ENCODE peak calls at places on chromosome 7, in seven cellular contexts. O is HFFc6; V is activated naive CD4-positive, alpha-beta T cell; D is amniotic epithelial cell; G is GM10248; X is NCI-H1105; T is germinal center. W is an unnamed sample.
A peak's percentile ranks its signal among the peaks of the same experiment; 100 is the strongest.

GRCh38 chr7:99919814-99920618 is 686 bp upstream of the TRIM4 start:
- DNase-seq in T (no peak), X (no peak), O (no peak), V (no peak), G (no peak), D (peak; percentile 22), W (no peak)

GRCh38 chr7:25619963-25620799 is 391.9 kb upstream of the NPVF start:
- DNase-seq in G (no peak), X (no peak), O (no peak), T (peak; percentile 36), V (no peak), D (peak; percentile 65), W (no peak)

GRCh38 chr7:153537271-153537670 is 514.9 kb upstream of the DPP6 start:
- DNase-seq in X (no peak), G (no peak), D (no peak), O (no peak), T (no peak), V (no peak), W (no peak)

GRCh38 chr7:27501001-27501400 is 161.7 kb downstream of the HIBADH start:
- DNase-seq in V (no peak), O (no peak), D (no peak), T (no peak), X (no peak), G (no peak), W (no peak)

GRCh38 chr7:935321-936130 is 19.0 kb downstream of the ADAP1 start:
- DNase-seq in X (no peak), V (no peak), G (no peak), T (no peak), D (no peak), O (no peak), W (no peak)

GRCh38 chr7:7426686-7427085 is 109.0 kb downstream of the COL28A1 start:
- DNase-seq in G (no peak), X (no peak), D (no peak), V (no peak), T (no peak), O (no peak), W (no peak)

GRCh38 chr7:36045830-36046341 is 107.2 kb upstream of the EEPD1 start:
- DNase-seq in V (no peak), D (no peak), T (no peak), O (no peak), X (no peak), G (no peak), W (no peak)

GRCh38 chr7:116075351-116076145 is 45.0 kb upstream of the TFEC start:
- DNase-seq in X (no peak), V (no peak), O (no peak), G (no peak), T (no peak), D (peak; percentile 6), W (peak; percentile 75)

GRCh38 chr7:11625669-11626068 is 206.3 kb downstream of the THSD7A start:
- DNase-seq in D (no peak), V (no peak), T (no peak), X (no peak), G (no peak), O (no peak), W (peak; percentile 59)

GRCh38 chr7:71835056-71835455 is 577.1 kb downstream of the CALN1 start:
- DNase-seq in T (no peak), D (no peak), V (no peak), G (no peak), O (no peak), X (no peak), W (no peak)

GRCh38 chr7:51376420-51377092 is 59.9 kb upstream of the COBL start:
- DNase-seq in D (peak; percentile 11), O (peak; percentile 48), G (no peak), V (no peak), T (no peak), X (no peak), W (peak; percentile 96)

GRCh38 chr7:129438839-129439640 is 4.8 kb downstream of the STRIP2 start:
- DNase-seq in X (no peak), V (no peak), D (peak; percentile 86), T (no peak), O (peak; percentile 34), G (no peak), W (peak; percentile 87)

GRCh38 chr7:94296886-94297285 is 97.8 kb upstream of the COL1A2 start:
- DNase-seq in X (no peak), T (no peak), V (no peak), D (no peak), G (no peak), O (no peak), W (no peak)

GRCh38 chr7:12321248-12321647 is 82.4 kb downstream of the VWDE start:
- DNase-seq in D (no peak), V (no peak), O (no peak), G (no peak), T (no peak), X (no peak), W (peak; percentile 19)

GRCh38 chr7:115722302-115722701 is 308.3 kb downstream of the TFEC start:
- DNase-seq in X (no peak), T (no peak), V (no peak), G (no peak), O (no peak), D (no peak), W (no peak)

GRCh38 chr7:22137466-22137865 is 191.8 kb upstream of the CDCA7L start:
- DNase-seq in X (no peak), V (no peak), O (peak; percentile 57), G (no peak), T (no peak), D (peak; percentile 25), W (no peak)

GRCh38 chr7:108012499-108013430 is 9.8 kb upstream of the LAMB1 start:
- DNase-seq in V (no peak), D (peak; percentile 83), X (no peak), G (no peak), O (no peak), T (no peak), W (peak; percentile 68)

GRCh38 chr7:101420436-101420835 is 57.8 kb downstream of the COL26A1 start:
- DNase-seq in D (no peak), X (no peak), G (no peak), T (no peak), V (no peak), O (no peak), W (no peak)

W was measured in kidney tubule cell.